ENCODE peak calls at places on chromosomes 2 and 18, in six cellular contexts. Z is T-cell; N is IMR-90; I is activated T-cell treated with anti-CD3 and anti-CD28 coated beads, Interleukin-2, amount 50 U/mL, for 4 hours; C is esophagus mucosa; G is central memory CD8-positive, alpha-beta T cell. J is an unnamed sample.

GRCh38 chr2:106582431-106583143 is 95.4 kb downstream of the CD8B2 start:
- ATAC-seq in Z (peak), N (peak), I (peak), C (peak), G (peak), J (peak)

GRCh38 chr2:65778126-65778525 is 345.7 kb upstream of the SPRED2 start:
- ATAC-seq in Z (no peak), N (no peak), I (no peak), C (no peak), G (no peak), J (no peak)

GRCh38 chr2:64675860-64676259 is 22.1 kb upstream of the SERTAD2 start:
- ATAC-seq in Z (peak), N (no peak), I (peak), C (peak), G (no peak), J (peak)

GRCh38 chr18:66316708-66317107 is 287.2 kb downstream of the CDH19 start:
- ATAC-seq in Z (no peak), N (no peak), I (no peak), C (no peak), G (no peak), J (no peak)

GRCh38 chr2:2116657-2117056 is 214.4 kb downstream of the MYT1L start:
- ATAC-seq in Z (no peak), N (no peak), I (no peak), C (no peak), G (no peak), J (no peak)

GRCh38 chr2:43193996-43194869 is 32.2 kb downstream of the ZFP36L2 start:
- ATAC-seq in Z (peak), N (no peak), I (peak), C (peak), G (no peak), J (no peak)

GRCh38 chr2:129285012-129285411 is 694.5 kb upstream of the RAB6C start:
- ATAC-seq in Z (no peak), N (no peak), I (no peak), C (no peak), G (no peak), J (no peak)

GRCh38 chr2:205435970-205436369 is 246.3 kb upstream of the NRP2 start:
- ATAC-seq in Z (no peak), N (no peak), I (no peak), C (no peak), G (no peak), J (no peak)

GRCh38 chr18:49959176-49959575 is 145.8 kb upstream of the ACAA2 start:
- ATAC-seq in Z (no peak), N (no peak), I (peak), C (no peak), G (peak), J (no peak)

GRCh38 chr18:36450264-36450663 is 152.8 kb downstream of the FHOD3 start:
- ATAC-seq in Z (no peak), N (no peak), I (no peak), C (no peak), G (no peak), J (no peak)

J was measured in SK-N-SH treated with all-trans-retinoic acid at 6 μM for 48 hours.